ENCODE peak calls at places on chromosomes 11 and 22, in five cellular contexts. I is H9, H is osteocyte, X is fibroblast of the aortic adventitia, T is RWPE1. A is an unnamed sample.

GRCh38 chr11:75667268-75667830 is 1.5 kb downstream of the MAP6 start:
- DNase-seq in I (peak), H (peak), X (no peak), T (peak), A (no peak)

GRCh38 chr22:21682385-21683175 is 16.8 kb downstream of the PPIL2 start:
- DNase-seq in I (no peak), H (no peak), X (no peak), T (no peak), A (no peak)

GRCh38 chr22:19503869-19504268 is 20.3 kb downstream of the CLDN5 start:
- DNase-seq in I (peak), H (no peak), X (no peak), T (no peak), A (no peak)

GRCh38 chr11:7154881-7155344 is 66.1 kb downstream of the RBMXL2 start:
- DNase-seq in I (no peak), H (no peak), X (peak), T (no peak), A (no peak)

GRCh38 chr11:27625347-27625912 is 74.8 kb downstream of the BDNF start:
- DNase-seq in I (no peak), H (no peak), X (no peak), T (no peak), A (no peak)

GRCh38 chr11:76799061-76799804 is 16.1 kb downstream of the TSKU start:
- DNase-seq in I (peak), H (peak), X (peak), T (peak), A (peak)

GRCh38 chr22:25068701-25069100 is 116.2 kb downstream of the KIAA1671 start:
- DNase-seq in I (no peak), H (no peak), X (no peak), T (no peak), A (no peak)

GRCh38 chr11:72238492-72239295 is 5.3 kb downstream of the PHOX2A start:
- DNase-seq in I (peak), H (no peak), X (no peak), T (no peak), A (no peak)

GRCh38 chr22:22787805-22788459 is 99.7 kb upstream of the IGLL5 start:
- DNase-seq in I (peak), H (peak), X (peak), T (no peak), A (peak)

GRCh38 chr11:119262668-119263351 is 54.1 kb downstream of the MCAM start:
- DNase-seq in I (no peak), H (no peak), X (peak), T (no peak), A (no peak)

GRCh38 chr11:380491-380890 is 11.2 kb downstream of the B4GALNT4 start:
- DNase-seq in I (no peak), H (no peak), X (no peak), T (no peak), A (no peak)

GRCh38 chr11:381501-382072 is 12.3 kb downstream of the B4GALNT4 start:
- DNase-seq in I (no peak), H (no peak), X (no peak), T (no peak), A (no peak)

GRCh38 chr11:380996-381395 is 11.7 kb downstream of the B4GALNT4 start:
- DNase-seq in I (no peak), H (no peak), X (no peak), T (no peak), A (no peak)

GRCh38 chr11:379205-380094 is 10.2 kb downstream of the B4GALNT4 start:
- DNase-seq in I (no peak), H (no peak), X (no peak), T (no peak), A (no peak)

DNA sequence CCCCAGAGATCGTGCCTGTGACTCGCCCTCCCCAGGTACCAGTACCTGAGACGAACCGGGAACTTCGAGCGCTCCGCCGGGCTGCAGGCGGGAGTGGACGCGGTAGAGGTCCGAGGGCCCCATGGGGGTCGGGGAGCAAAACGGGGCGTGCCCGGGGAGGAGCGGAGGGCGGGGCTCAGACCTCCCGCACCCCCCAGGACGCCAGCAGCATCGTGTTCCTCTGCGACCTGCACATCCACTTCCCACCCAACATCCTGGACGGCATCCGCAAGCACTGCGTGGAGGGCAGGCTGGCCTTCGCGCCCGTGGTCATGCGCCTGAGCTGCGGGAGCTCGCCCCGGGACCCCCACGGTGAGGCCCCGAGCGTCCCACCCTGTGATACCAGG is 10.8 kb downstream of the B4GALNT4 start:
- DNase-seq in I (no peak), H (no peak), X (no peak), T (no peak), A (no peak)
- TF ChIP-seq CTCF in I (no peak), H (no peak), X (no peak), T (no peak), A (no peak)

GRCh38 chr11:57638811-57639320 is 10.8 kb downstream of the YPEL4 start:
- DNase-seq in I (no peak), H (no peak), X (peak), T (no peak), A (no peak)
- TF ChIP-seq CTCF in I (no peak), H (no peak), X (no peak), T (no peak), A (no peak)

GRCh38 chr22:50376064-50376747 is 33.1 kb downstream of the PPP6R2 start:
- DNase-seq in I (no peak), H (no peak), X (no peak), T (no peak), A (no peak)

GRCh38 chr22:50371101-50371648 is 28.0 kb downstream of the PPP6R2 start:
- DNase-seq in I (no peak), H (no peak), X (no peak), T (no peak), A (no peak)
- TF ChIP-seq CTCF in I (no peak), H (no peak), X (no peak), T (no peak), A (no peak)

DNA sequence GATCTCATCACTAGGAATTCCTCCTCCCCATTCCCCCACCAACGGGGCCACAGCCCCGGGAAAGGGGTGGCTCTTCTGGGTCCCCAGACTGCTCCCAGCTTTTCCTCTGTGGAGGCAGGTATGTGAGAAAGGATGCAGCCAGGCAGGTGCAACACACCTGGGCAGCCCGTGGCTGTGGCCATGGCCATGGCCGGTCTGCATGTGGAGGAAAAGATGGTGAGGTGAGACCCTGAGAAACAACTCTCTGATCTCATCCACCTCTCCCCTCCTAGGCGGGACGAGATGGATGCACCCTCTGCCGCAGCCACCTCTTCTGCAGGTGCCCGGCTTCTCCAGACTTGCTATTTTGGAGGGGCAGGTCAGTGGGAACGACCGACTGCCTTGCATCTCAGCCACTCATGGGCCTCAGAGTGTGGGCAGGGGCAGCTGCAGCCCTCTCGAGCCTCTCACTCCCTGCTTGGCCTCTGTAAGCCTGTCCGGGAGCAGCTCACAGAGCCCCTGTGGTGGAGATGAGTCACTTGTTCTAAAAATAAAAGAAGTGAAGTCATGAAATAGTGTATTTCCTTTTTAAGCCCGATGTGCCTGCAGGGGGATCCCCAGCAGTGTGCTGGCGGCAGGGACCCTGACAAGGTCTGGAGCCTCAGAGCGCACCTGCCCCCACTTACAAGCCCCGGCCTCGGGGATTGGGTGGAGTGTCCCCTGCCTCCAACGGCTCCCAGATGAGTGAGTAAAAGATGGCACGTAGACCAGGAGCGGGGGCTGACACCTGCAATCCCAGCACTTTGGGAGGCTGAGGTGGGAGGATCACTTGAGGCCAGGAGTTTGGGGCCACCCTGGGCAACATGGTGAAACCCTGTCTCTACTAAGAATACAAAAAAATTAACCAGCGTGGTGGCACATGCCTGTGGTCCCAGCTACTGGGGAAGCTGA is 10.7 kb downstream of the SMIM38 start:
- DNase-seq in I (peak), H (no peak), X (peak), T (peak), A (no peak)
- TF ChIP-seq CTCF in I (peak), H (peak), X (peak), T (no peak), A (no peak)

DNA sequence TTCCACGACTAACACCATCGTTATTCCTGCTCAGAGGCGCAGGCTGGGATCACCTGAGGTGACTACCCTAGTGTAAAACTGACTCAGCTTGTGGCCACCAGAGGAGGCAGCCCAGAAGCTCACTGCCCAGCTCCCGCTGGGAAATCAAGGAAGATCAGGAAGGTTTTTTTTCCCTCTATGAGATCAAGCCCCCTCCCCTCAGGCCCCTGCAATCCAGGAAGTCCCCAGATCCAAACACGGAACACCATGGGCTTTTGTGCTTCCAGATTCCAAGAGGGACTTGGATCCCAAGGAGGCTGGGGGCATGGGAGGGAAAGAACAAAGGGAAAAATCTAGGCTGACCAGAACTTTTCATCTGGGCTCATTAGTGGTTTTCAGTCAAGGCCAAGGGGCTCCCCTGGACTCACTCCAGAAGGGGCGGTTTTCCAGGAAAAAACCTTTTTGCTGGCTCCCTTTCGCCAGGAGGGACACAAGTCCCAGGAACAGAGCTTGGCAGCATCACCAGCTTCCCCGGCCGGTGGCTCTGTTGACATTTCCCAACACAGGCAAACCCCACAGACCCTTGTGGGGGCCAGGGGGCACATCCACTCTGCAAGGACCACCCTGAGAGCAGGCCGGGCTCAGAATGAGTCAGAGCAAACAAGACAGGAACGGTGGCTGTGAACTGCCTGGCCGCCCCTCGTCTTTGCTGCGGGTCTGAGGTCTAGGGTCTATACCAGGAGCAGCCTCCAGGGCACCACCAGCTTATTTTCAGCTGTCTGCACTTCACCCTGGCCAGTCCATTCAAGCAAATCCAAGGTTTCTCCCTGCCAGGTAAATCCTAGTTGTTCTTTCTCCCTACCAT is 36.8 kb downstream of the MYH9 start:
- DNase-seq in I (no peak), H (no peak), X (no peak), T (no peak), A (no peak)
- TF ChIP-seq CTCF in I (peak), H (peak), X (peak), T (no peak), A (no peak)

GRCh38 chr22:43885319-43885671 is 6.5 kb downstream of the PNPLA5 start:
- DNase-seq in I (no peak), H (no peak), X (no peak), T (no peak), A (no peak)
- TF ChIP-seq CTCF in I (no peak), H (peak), X (no peak), T (peak), A (no peak)

GRCh38 chr11:78081583-78081982 is 1.9 kb upstream of the NDUFC2 start:
- DNase-seq in I (no peak), H (no peak), X (no peak), T (no peak), A (no peak)

GRCh38 chr11:78080084-78080817 is 589 bp upstream of the NDUFC2 start:
- DNase-seq in I (no peak), H (no peak), X (no peak), T (no peak), A (no peak)

GRCh38 chr11:78080818-78081495 is 1.3 kb upstream of the NDUFC2 start:
- DNase-seq in I (no peak), H (no peak), X (peak), T (no peak), A (no peak)

GRCh38 chr11:78078218-78079167 is 1.2 kb downstream of the NDUFC2 start:
- DNase-seq in I (no peak), H (no peak), X (no peak), T (no peak), A (no peak)

DNA sequence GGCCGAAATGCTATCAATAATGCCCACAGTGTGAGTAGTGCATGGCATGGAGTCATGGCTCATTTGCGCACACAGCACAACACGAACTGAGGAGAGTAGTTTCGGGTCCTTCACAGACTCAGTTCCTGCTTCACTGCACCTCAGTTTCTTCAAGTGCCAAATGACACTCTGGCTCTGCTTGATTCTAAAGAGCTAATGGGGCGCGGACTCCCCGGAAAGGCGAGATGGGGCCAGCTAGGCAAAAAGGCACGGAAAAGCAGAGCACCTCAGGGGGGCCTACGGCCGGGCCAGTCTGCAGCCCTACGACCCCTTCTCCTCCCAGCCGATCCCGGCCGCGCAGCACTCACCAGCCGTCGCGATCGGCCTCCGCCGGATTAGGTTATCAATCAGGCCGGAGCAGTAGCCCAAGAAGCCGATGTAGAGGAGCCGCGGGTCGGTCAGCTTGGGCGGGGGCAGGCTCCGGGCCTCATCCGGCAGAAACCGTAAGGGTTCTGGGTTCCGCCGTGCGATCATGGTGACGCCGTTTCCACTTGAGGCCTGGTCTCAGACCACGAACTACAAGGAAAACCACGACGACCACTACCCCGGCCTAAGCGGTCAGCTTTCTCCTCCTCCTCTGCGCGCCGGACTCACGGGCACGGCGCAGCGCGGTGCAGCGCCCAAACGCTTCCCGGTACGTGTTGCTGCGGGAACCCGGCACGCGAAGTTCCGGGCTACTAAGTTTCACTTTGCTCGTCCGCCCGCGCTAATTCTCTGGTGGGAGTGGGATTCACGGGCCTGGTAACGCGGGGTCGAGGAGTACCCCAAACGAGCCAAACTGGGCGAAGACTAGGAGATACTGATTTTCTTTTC is at the start of gene NDUFC2:
- DNase-seq in I (peak), H (peak), X (peak), T (peak), A (peak)
- TF ChIP-seq CTCF in I (no peak), H (no peak), X (no peak), T (no peak), A (no peak)

DNA sequence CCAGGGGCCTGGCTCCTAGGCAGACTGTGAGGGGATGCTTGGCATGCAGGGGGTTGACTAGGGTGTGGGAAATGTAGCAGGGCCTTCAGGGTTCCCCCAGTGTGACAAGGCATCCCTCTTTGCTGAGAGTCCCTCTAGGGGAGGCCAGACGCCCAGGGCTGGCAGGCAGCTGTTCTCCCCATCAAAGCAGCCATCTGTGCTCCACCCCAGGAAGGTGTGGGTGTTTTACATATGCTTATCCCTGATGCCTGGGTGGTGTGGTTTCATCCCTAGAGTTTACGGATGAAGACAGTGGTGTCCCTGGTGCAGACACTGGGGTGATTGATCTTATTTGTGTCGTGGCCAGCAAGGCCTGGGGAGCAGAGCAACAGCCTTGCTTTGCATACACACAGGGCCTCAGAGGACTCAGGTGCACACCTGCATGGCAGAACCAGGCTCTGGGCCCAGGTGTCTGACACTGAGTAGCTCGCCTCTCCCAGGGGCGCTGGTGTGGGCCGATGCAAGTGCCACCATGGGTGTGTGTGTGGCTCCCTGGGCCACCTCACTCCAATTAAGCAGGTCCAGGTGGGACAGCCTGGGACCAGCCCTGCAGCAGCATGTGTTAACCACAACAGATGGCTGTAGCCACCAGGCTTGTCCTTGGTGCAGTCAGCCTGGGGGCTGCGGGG is 74.2 kb downstream of the MED15 start:
- DNase-seq in I (peak), H (no peak), X (no peak), T (no peak), A (no peak)
- TF ChIP-seq CTCF in I (no peak), H (no peak), X (no peak), T (no peak), A (no peak)

DNA sequence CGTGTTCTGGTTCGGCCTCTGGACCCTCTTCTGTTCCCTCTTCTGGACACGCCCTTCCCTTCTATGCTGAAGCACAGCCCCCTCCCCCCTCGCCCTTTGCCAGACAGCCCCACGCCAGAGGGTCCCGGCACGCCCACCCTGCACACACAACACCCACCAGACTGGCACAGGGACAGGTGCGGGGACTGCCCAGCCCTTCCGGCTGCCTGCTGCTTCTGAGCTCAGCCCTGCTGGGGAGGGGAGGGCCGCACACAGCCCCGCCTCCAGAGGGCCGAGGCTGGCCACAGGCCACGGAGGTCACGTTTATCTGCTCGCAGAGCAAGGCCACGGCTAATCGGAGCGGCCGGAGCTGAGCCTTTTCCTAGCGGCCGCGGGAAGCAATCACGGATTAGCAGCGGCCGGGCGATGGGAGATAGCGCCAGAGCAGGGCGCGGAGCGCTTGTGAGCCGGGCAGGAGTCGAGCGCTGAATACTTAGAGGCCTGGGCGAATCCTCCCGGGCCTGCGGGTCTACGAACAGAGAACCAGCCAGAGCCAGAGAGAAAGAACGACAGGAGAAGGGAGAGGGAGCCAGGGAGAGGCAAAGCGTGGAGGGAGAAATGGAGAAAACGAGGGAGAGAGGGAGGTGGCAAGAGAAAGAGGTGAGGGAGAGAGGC is 21.5 kb downstream of the OTUB1 start:
- DNase-seq in I (peak), H (no peak), X (peak), T (no peak), A (no peak)
- TF ChIP-seq CTCF in I (peak), H (no peak), X (peak), T (no peak), A (no peak)

GRCh38 chr11:70443043-70444030 is 45.0 kb downstream of the CTTN start:
- DNase-seq in I (no peak), H (no peak), X (no peak), T (no peak), A (no peak)

GRCh38 chr11:70445605-70446004 is 47.3 kb downstream of the CTTN start:
- DNase-seq in I (no peak), H (no peak), X (no peak), T (no peak), A (no peak)

GRCh38 chr11:70454197-70454767 is 56.0 kb downstream of the CTTN start:
- DNase-seq in I (no peak), H (no peak), X (no peak), T (no peak), A (no peak)

GRCh38 chr11:70445091-70445490 is 46.8 kb downstream of the CTTN start:
- DNase-seq in I (no peak), H (no peak), X (no peak), T (no peak), A (no peak)

GRCh38 chr11:70448983-70449567 is 50.7 kb downstream of the CTTN start:
- DNase-seq in I (no peak), H (no peak), X (no peak), T (no peak), A (no peak)
- TF ChIP-seq CTCF in I (peak), H (peak), X (peak), T (peak), A (peak)

A was measured in D721Med.